ENCODE peak calls at places on chromosomes 5 and 9, in six cellular contexts. One of them, this sample, is unnamed.

GRCh38 chr9:124779368-124780059 is 2.6 kb downstream of the OLFML2A start:
- DNase-seq in neural progenitor cell: peak; percentile 69
- DNase-seq in cardiac muscle cell: peak; percentile 18
- DNase-seq in substantia nigra: no peak
- DNase-seq in IMR-90: peak; percentile 98
- DNase-seq in heart right ventricle: no peak
- DNase-seq in this sample: no peak

GRCh38 chr5:2143646-2144386 is 261.1 kb upstream of the IRX4 start:
- DNase-seq in neural progenitor cell: no peak
- DNase-seq in cardiac muscle cell: no peak
- DNase-seq in substantia nigra: no peak
- DNase-seq in IMR-90: no peak
- DNase-seq in heart right ventricle: no peak
- DNase-seq in this sample: no peak

GRCh38 chr9:134868751-134869553 is 11.7 kb upstream of the FCN2 start:
- DNase-seq in neural progenitor cell: no peak
- DNase-seq in cardiac muscle cell: no peak
- DNase-seq in substantia nigra: no peak
- DNase-seq in IMR-90: no peak
- DNase-seq in heart right ventricle: no peak
- DNase-seq in this sample: no peak

GRCh38 chr5:155316310-155316709 is 302.8 kb downstream of the KIF4B start:
- DNase-seq in neural progenitor cell: peak; percentile 54
- DNase-seq in cardiac muscle cell: no peak
- DNase-seq in substantia nigra: no peak
- DNase-seq in IMR-90: no peak
- DNase-seq in heart right ventricle: no peak
- DNase-seq in this sample: no peak

GRCh38 chr5:79842991-79843390 is 148.1 kb downstream of the MTX3 start:
- DNase-seq in neural progenitor cell: no peak
- DNase-seq in cardiac muscle cell: no peak
- DNase-seq in substantia nigra: no peak
- DNase-seq in IMR-90: no peak
- DNase-seq in heart right ventricle: no peak
- DNase-seq in this sample: no peak

GRCh38 chr5:155728146-155728856 is 598.7 kb upstream of the SGCD start:
- DNase-seq in neural progenitor cell: peak; percentile 83
- DNase-seq in cardiac muscle cell: peak; percentile 74
- DNase-seq in substantia nigra: peak; percentile 15
- DNase-seq in IMR-90: peak; percentile 16
- DNase-seq in heart right ventricle: peak; percentile 68
- DNase-seq in this sample: peak; percentile 62

GRCh38 chr5:151699071-151699901 is 12.6 kb upstream of the SPARC start:
- DNase-seq in neural progenitor cell: no peak
- DNase-seq in cardiac muscle cell: no peak
- DNase-seq in substantia nigra: no peak
- DNase-seq in IMR-90: peak; percentile 99
- DNase-seq in heart right ventricle: peak; percentile 75
- DNase-seq in this sample: no peak

GRCh38 chr9:93064392-93065124 is 6.1 kb downstream of the SUSD3 start:
- DNase-seq in neural progenitor cell: no peak
- DNase-seq in cardiac muscle cell: no peak
- DNase-seq in substantia nigra: no peak
- DNase-seq in IMR-90: no peak
- DNase-seq in heart right ventricle: no peak
- DNase-seq in this sample: no peak

DNA sequence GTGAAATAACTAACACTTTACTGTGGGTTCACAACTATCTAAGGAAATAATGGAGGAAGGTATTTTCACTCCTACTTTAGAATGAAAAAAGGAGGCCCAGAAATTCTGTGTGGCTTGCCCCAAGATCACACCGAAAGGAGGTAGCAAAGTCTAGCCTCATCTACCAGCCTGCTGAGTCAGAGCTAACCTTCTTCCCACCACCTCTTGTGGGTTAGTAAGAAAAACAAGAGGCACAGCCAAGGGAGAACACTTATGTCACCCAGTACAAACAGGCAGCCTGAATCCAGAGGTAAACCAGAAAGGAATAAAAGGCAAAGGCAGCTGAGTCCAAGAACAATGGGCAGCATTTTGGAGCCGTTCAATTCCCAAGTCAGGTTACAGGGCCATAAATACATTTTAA is 91.9 kb upstream of the RASEF start:
- DNase-seq in neural progenitor cell: no peak
- DNase-seq in cardiac muscle cell: no peak
- DNase-seq in substantia nigra: no peak
- DNase-seq in IMR-90: no peak
- DNase-seq in heart right ventricle: no peak
- DNase-seq in this sample: no peak
- H3K27ac ChIP-seq in neural progenitor cell: no peak overlapping the region
- H3K27ac ChIP-seq in cardiac muscle cell: no peak overlapping the region
- H3K27ac ChIP-seq in substantia nigra: no peak overlapping the region
- H3K27ac ChIP-seq in IMR-90: no peak overlapping the region
- H3K27ac ChIP-seq in heart right ventricle: no peak overlapping the region
- H3K27ac ChIP-seq in this sample: no peak overlapping the region

GRCh38 chr5:132203464-132203818 is 24.2 kb downstream of the P4HA2 start:
- DNase-seq in neural progenitor cell: no peak
- DNase-seq in cardiac muscle cell: no peak
- DNase-seq in substantia nigra: no peak
- DNase-seq in IMR-90: peak; percentile 56
- DNase-seq in heart right ventricle: no peak
- DNase-seq in this sample: no peak
- H3K27ac ChIP-seq in neural progenitor cell: no peak overlapping the region
- H3K27ac ChIP-seq in cardiac muscle cell: no peak overlapping the region
- H3K27ac ChIP-seq in substantia nigra: no peak overlapping the region
- H3K27ac ChIP-seq in IMR-90: no peak overlapping the region
- H3K27ac ChIP-seq in heart right ventricle: no peak overlapping the region
- H3K27ac ChIP-seq in this sample: no peak overlapping the region

GRCh38 chr9:2800385-2801179 is 43.3 kb downstream of the PUM3 start:
- DNase-seq in neural progenitor cell: peak; percentile 57
- DNase-seq in cardiac muscle cell: peak; percentile 41
- DNase-seq in substantia nigra: no peak
- DNase-seq in IMR-90: peak; percentile 36
- DNase-seq in heart right ventricle: no peak
- DNase-seq in this sample: no peak

GRCh38 chr9:2802494-2802921 is 41.4 kb downstream of the PUM3 start:
- DNase-seq in neural progenitor cell: no peak
- DNase-seq in cardiac muscle cell: no peak
- DNase-seq in substantia nigra: no peak
- DNase-seq in IMR-90: peak; percentile 82
- DNase-seq in heart right ventricle: no peak
- DNase-seq in this sample: no peak

GRCh38 chr9:2798423-2798822 is 45.5 kb downstream of the PUM3 start:
- DNase-seq in neural progenitor cell: no peak
- DNase-seq in cardiac muscle cell: no peak
- DNase-seq in substantia nigra: no peak
- DNase-seq in IMR-90: peak; percentile 13
- DNase-seq in heart right ventricle: no peak
- DNase-seq in this sample: no peak
- H3K27ac ChIP-seq in neural progenitor cell: no peak overlapping the region
- H3K27ac ChIP-seq in cardiac muscle cell: peak overlapping the region; percentile 6
- H3K27ac ChIP-seq in substantia nigra: no peak overlapping the region
- H3K27ac ChIP-seq in IMR-90: no peak overlapping the region
- H3K27ac ChIP-seq in heart right ventricle: no peak overlapping the region
- H3K27ac ChIP-seq in this sample: no peak overlapping the region

GRCh38 chr9:99054581-99054980 is 50.3 kb upstream of the TGFBR1 start:
- DNase-seq in neural progenitor cell: no peak
- DNase-seq in cardiac muscle cell: no peak
- DNase-seq in substantia nigra: no peak
- DNase-seq in IMR-90: no peak
- DNase-seq in heart right ventricle: no peak
- DNase-seq in this sample: no peak

GRCh38 chr9:99056876-99057664 is 47.8 kb upstream of the TGFBR1 start:
- DNase-seq in neural progenitor cell: no peak
- DNase-seq in cardiac muscle cell: no peak
- DNase-seq in substantia nigra: no peak
- DNase-seq in IMR-90: peak; percentile 91
- DNase-seq in heart right ventricle: no peak
- DNase-seq in this sample: no peak

GRCh38 chr9:99056186-99056585 is 48.7 kb upstream of the TGFBR1 start:
- DNase-seq in neural progenitor cell: no peak
- DNase-seq in cardiac muscle cell: no peak
- DNase-seq in substantia nigra: no peak
- DNase-seq in IMR-90: no peak
- DNase-seq in heart right ventricle: no peak
- DNase-seq in this sample: no peak

GRCh38 chr9:99052849-99053715 is 51.8 kb upstream of the TGFBR1 start:
- DNase-seq in neural progenitor cell: no peak
- DNase-seq in cardiac muscle cell: no peak
- DNase-seq in substantia nigra: no peak
- DNase-seq in IMR-90: no peak
- DNase-seq in heart right ventricle: no peak
- DNase-seq in this sample: peak; percentile 50

GRCh38 chr9:99055384-99055783 is 49.5 kb upstream of the TGFBR1 start:
- DNase-seq in neural progenitor cell: no peak
- DNase-seq in cardiac muscle cell: no peak
- DNase-seq in substantia nigra: no peak
- DNase-seq in IMR-90: no peak
- DNase-seq in heart right ventricle: no peak
- DNase-seq in this sample: no peak
- H3K27ac ChIP-seq in neural progenitor cell: no peak overlapping the region
- H3K27ac ChIP-seq in cardiac muscle cell: no peak overlapping the region
- H3K27ac ChIP-seq in substantia nigra: no peak overlapping the region
- H3K27ac ChIP-seq in IMR-90: no peak overlapping the region
- H3K27ac ChIP-seq in heart right ventricle: no peak overlapping the region
- H3K27ac ChIP-seq in this sample: no peak overlapping the region

DNA sequence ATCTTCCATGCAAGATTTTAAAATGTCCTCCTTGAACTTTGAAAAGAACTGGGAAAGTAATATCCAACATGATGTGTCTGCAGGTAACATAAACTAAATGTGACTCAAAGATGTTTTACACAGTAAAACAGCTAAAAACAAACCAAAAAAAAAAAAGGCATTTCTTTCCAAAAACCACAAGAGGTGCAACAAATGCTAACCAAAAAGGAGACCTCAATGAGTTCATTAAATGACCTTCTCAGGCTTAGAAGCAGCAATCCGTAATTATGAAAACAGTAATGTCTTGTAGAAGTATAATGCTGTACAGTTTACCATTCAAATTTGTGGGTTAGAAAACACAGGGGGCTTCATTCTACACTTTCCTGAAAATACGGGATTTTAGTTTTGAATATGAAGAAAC is 2.5 kb downstream of the RNF145 start:
- DNase-seq in neural progenitor cell: no peak
- DNase-seq in cardiac muscle cell: no peak
- DNase-seq in substantia nigra: no peak
- DNase-seq in IMR-90: no peak
- DNase-seq in heart right ventricle: no peak
- DNase-seq in this sample: no peak
- H3K27ac ChIP-seq in neural progenitor cell: peak overlapping the region; percentile 84
- H3K27ac ChIP-seq in cardiac muscle cell: peak overlapping the region; percentile 91
- H3K27ac ChIP-seq in substantia nigra: no peak overlapping the region
- H3K27ac ChIP-seq in IMR-90: peak overlapping the region; percentile 86
- H3K27ac ChIP-seq in heart right ventricle: peak overlapping the region; percentile 95
- H3K27ac ChIP-seq in this sample: peak overlapping the region; percentile 90

This sample was measured in caudate nucleus.